ENCODE peak calls at places on chromosomes 16 and 17, in four cellular contexts. One of them, this sample, is unnamed. For H3K27me3, the result is how much of the 10 kb centered on the place peaks cover.

GRCh38 chr16:86261379-86261778 is 248.9 kb upstream of the FOXF1 start:
- DNase-seq in colonic mucosa: no peak
- DNase-seq in stomach: no peak
- DNase-seq in fibroblast of lung: peak
- DNase-seq in this sample: peak

GRCh38 chr17:16033729-16034349 is 34.2 kb downstream of the TTC19 start:
- DNase-seq in colonic mucosa: no peak
- DNase-seq in fibroblast of lung: no peak
- DNase-seq in stomach: no peak
- DNase-seq in this sample: no peak

GRCh38 chr16:86330906-86331305 is 179.4 kb upstream of the FOXF1 start:
- DNase-seq in fibroblast of lung: no peak
- DNase-seq in colonic mucosa: no peak
- DNase-seq in stomach: no peak
- DNase-seq in this sample: no peak

GRCh38 chr17:50249887-50250286 is 24.4 kb upstream of the TMEM92 start:
- DNase-seq in colonic mucosa: no peak
- DNase-seq in fibroblast of lung: no peak
- DNase-seq in stomach: no peak
- DNase-seq in this sample: no peak

GRCh38 chr17:13222931-13223330 is 205.1 kb upstream of the ELAC2 start:
- DNase-seq in stomach: no peak
- DNase-seq in colonic mucosa: peak
- DNase-seq in fibroblast of lung: no peak
- DNase-seq in this sample: no peak

GRCh38 chr17:68103148-68103547 is 67.6 kb downstream of the KPNA2 start:
- DNase-seq in colonic mucosa: no peak
- DNase-seq in fibroblast of lung: no peak
- DNase-seq in stomach: no peak
- DNase-seq in this sample: no peak

GRCh38 chr16:83609178-83609577 is 198.6 kb upstream of the HSBP1 start:
- DNase-seq in fibroblast of lung: no peak
- DNase-seq in colonic mucosa: no peak
- DNase-seq in stomach: no peak
- DNase-seq in this sample: no peak

GRCh38 chr16:30524575-30525571 is 1.5 kb downstream of the ZNF768 start:
- DNase-seq in colonic mucosa: no peak
- DNase-seq in fibroblast of lung: no peak
- DNase-seq in stomach: no peak
- DNase-seq in this sample: no peak

GRCh38 chr17:332023-332422 is 20.6 kb downstream of the RPH3AL start:
- DNase-seq in colonic mucosa: no peak
- DNase-seq in stomach: no peak
- DNase-seq in fibroblast of lung: no peak
- DNase-seq in this sample: no peak

GRCh38 chr17:27384261-27384701 is 72.0 kb upstream of the KSR1 start:
- DNase-seq in fibroblast of lung: peak
- DNase-seq in stomach: peak
- DNase-seq in colonic mucosa: no peak
- DNase-seq in this sample: no peak

GRCh38 chr16:53912155-53912554 is 208.2 kb downstream of the FTO start:
- DNase-seq in fibroblast of lung: no peak
- DNase-seq in colonic mucosa: no peak
- DNase-seq in stomach: no peak
- DNase-seq in this sample: no peak

GRCh38 chr17:40530988-40531971 is 29.9 kb upstream of the TNS4 start:
- DNase-seq in stomach: no peak
- DNase-seq in fibroblast of lung: no peak
- DNase-seq in colonic mucosa: no peak
- DNase-seq in this sample: peak

GRCh38 chr17:5055543-5055942 is 20.3 kb upstream of the SLC52A1 start:
- DNase-seq in stomach: no peak
- DNase-seq in colonic mucosa: no peak
- DNase-seq in fibroblast of lung: no peak
- DNase-seq in this sample: no peak

GRCh38 chr17:58092101-58092796 is 9.0 kb downstream of the DYNLL2 start:
- DNase-seq in fibroblast of lung: no peak
- DNase-seq in stomach: no peak
- DNase-seq in colonic mucosa: no peak
- DNase-seq in this sample: no peak

GRCh38 chr16:380837-381787 is 666 bp downstream of the PGAP6 start:
- DNase-seq in fibroblast of lung: no peak
- DNase-seq in stomach: no peak
- DNase-seq in colonic mucosa: peak
- DNase-seq in this sample: peak

GRCh38 chr16:80889779-80890359 is 85.5 kb upstream of the CDYL2 start:
- DNase-seq in colonic mucosa: no peak
- DNase-seq in fibroblast of lung: no peak
- DNase-seq in stomach: no peak
- DNase-seq in this sample: no peak

GRCh38 chr17:19533718-19534561 is at the start of gene SLC47A1:
- DNase-seq in stomach: no peak
- DNase-seq in colonic mucosa: no peak
- DNase-seq in fibroblast of lung: peak
- DNase-seq in this sample: no peak

GRCh38 chr16:3123986-3124886 is 10.6 kb upstream of the ZNF213 start:
- DNase-seq in colonic mucosa: peak
- DNase-seq in fibroblast of lung: peak
- DNase-seq in stomach: peak
- DNase-seq in this sample: peak

GRCh38 chr17:8223356-8224063 is 13.1 kb upstream of the AURKB start:
- DNase-seq in stomach: peak
- DNase-seq in fibroblast of lung: peak
- DNase-seq in colonic mucosa: peak
- DNase-seq in this sample: peak

GRCh38 chr17:33124185-33124584 is 132.5 kb downstream of the SPACA3 start:
- DNase-seq in stomach: no peak
- DNase-seq in fibroblast of lung: no peak
- DNase-seq in colonic mucosa: no peak
- DNase-seq in this sample: no peak

GRCh38 chr17:3848229-3848628 is 2.2 kb upstream of the NCBP3 start:
- DNase-seq in fibroblast of lung: no peak
- DNase-seq in colonic mucosa: no peak
- DNase-seq in stomach: no peak
- DNase-seq in this sample: no peak

GRCh38 chr16:4207683-4208528 is 34.0 kb downstream of the SRL start:
- DNase-seq in fibroblast of lung: no peak
- DNase-seq in stomach: no peak
- DNase-seq in colonic mucosa: no peak
- DNase-seq in this sample: no peak

GRCh38 chr17:13297198-13297597 is 279.4 kb upstream of the ELAC2 start:
- DNase-seq in fibroblast of lung: no peak
- DNase-seq in colonic mucosa: peak
- DNase-seq in stomach: no peak
- DNase-seq in this sample: no peak

GRCh38 chr16:79618712-79619050 is 18.1 kb upstream of the MAF start:
- DNase-seq in stomach: no peak
- DNase-seq in fibroblast of lung: peak
- DNase-seq in colonic mucosa: no peak
- DNase-seq in this sample: peak

DNA sequence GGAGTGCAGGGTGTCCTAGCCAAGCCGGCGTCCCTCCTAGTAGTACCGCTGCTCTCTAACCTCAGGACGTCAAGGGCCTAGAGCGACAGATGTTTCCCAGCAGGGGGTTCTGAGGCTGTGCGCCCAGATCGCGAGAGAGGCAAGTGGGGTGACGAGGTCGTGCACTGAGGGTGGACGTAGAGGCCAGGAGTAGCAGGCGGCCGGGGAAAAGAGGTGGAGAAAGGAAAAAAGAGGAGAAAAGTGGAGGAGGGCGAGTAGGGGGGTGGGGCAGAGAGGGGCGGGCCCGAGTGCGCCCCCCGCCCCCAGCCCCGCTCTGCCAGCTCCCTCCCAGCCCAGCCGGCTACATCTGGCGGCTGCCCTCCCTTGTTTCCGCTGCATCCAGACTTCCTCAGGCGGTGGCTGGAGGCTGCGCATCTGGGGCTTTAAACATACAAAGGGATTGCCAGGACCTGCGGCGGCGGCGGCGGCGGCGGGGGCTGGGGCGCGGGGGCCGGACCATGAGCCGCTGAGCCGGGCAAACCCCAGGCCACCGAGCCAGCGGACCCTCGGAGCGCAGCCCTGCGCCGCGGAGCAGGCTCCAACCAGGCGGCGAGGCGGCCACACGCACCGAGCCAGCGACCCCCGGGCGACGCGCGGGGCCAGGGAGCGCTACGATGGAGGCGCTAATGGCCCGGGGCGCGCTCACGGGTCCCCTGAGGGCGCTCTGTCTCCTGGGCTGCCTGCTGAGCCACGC is at the start of gene MMP2:
- DNase-seq in fibroblast of lung: peak
- DNase-seq in stomach: peak
- DNase-seq in colonic mucosa: peak
- DNase-seq in this sample: no peak
- H3K27me3 ChIP-seq in fibroblast of lung: under half
- H3K27me3 ChIP-seq in stomach: under half
- H3K27me3 ChIP-seq in colonic mucosa: under half
- H3K27me3 ChIP-seq in this sample: under half

DNA sequence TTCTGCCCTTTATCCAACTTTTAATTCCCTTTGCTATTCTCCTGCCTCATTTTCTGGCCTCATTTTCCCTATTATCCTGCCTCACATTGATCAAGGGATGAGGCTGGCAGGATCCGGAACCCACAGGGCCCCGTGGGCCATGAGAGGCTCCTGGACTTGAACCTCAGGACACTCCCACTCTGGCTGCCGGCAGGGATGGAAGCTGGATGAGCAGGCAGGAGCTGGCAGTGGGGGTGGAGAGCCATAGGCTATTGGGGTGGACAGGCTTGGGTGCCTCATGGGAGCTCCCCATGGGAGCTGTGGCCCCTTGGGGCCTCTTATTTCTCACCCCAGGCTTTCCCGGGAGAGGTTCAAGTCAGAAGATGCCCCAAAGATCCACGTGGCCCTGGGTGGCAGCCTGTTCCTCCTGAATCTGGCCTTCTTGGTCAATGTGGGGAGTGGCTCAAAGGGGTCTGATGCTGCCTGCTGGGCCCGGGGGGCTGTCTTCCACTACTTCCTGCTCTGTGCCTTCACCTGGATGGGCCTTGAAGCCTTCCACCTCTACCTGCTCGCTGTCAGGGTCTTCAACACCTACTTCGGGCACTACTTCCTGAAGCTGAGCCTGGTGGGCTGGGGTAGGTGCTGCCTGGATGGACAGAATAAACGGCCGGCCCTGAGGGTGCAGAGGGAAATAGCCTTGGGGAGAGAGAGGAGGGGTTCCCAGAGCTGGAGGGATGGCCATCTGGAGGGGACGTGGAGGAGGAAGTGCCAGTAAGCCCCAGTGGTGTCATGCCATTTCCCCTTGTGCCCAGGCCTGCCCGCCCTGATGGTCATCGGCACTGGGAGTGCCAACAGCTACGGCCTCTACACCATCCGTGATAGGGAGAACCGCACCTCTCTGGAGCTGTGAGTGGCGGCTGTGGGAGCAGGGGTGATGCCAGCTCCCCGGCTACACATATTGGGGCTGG is 10.7 kb upstream of the DRC7 start:
- DNase-seq in stomach: no peak
- DNase-seq in fibroblast of lung: no peak
- DNase-seq in colonic mucosa: no peak
- DNase-seq in this sample: no peak
- H3K27me3 ChIP-seq in stomach: under half
- H3K27me3 ChIP-seq in fibroblast of lung: under half
- H3K27me3 ChIP-seq in colonic mucosa: under half
- H3K27me3 ChIP-seq in this sample: under half

DNA sequence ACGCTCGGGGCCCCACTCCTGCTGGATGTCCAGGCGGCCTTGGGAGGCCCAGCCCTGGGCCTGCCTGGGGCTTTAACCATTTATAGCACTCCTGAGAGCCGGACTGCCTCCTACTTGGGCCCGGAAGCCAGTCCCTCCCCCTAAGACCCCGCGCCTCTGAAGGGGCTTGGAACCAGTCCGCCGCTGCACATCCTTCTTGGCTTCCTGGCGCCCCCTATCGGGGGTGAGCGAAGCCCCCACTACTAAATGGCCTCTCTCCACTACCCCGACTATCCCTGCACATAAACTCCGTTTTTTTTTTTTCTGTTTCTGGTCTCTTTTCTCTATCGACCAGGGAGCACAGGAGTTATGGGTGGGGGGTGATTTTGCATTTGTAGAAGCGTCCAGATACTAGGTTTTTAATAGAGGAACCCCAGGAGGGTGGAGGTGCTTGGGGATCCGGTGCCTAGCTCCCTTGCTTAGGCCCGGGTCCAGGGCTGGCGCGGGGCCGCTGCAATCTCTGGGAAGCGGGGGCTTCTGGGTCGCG is 633 bp upstream of the NOL3 start:
- DNase-seq in colonic mucosa: peak
- DNase-seq in stomach: no peak
- DNase-seq in fibroblast of lung: peak
- DNase-seq in this sample: peak
- H3K27me3 ChIP-seq in colonic mucosa: under half
- H3K27me3 ChIP-seq in stomach: half or more
- H3K27me3 ChIP-seq in fibroblast of lung: under half
- H3K27me3 ChIP-seq in this sample: under half

GRCh38 chr16:89615176-89615575 is 1.7 kb downstream of the DPEP1 start:
- DNase-seq in stomach: no peak
- DNase-seq in colonic mucosa: no peak
- DNase-seq in fibroblast of lung: no peak
- DNase-seq in this sample: no peak

GRCh38 chr16:89616576-89617437 is 3.4 kb downstream of the DPEP1 start:
- DNase-seq in colonic mucosa: no peak
- DNase-seq in fibroblast of lung: no peak
- DNase-seq in stomach: no peak
- DNase-seq in this sample: peak

GRCh38 chr16:89613101-89613953 is at the start of gene DPEP1:
- DNase-seq in stomach: no peak
- DNase-seq in colonic mucosa: no peak
- DNase-seq in fibroblast of lung: no peak
- DNase-seq in this sample: peak

GRCh38 chr16:89613954-89614459 is 565 bp downstream of the DPEP1 start:
- DNase-seq in fibroblast of lung: no peak
- DNase-seq in stomach: no peak
- DNase-seq in colonic mucosa: no peak
- DNase-seq in this sample: no peak

DNA sequence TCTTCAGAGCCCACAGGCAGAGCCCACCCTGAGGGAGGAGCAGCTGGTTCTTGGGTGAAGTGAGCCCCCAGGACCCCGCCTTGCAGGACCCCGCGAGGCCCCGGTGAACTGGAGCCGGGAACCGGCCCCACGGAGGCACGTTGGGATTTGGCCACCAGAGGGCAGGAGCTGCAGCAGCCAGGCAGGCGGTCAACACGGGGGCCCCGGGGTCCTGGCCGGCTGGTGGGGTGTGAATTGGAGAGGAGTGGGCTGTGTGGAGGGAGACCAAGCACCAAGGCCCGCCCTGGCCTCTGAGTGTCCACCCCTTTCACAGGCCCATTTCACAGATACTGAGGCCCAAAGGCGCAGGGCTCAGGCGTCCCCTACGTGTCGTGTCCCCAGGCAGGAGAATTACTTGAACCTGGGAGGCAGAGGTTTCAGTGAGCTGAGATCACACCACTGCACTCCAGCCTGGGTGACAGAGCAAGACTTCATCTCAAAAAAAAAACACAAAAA is 2.2 kb downstream of the DPEP1 start:
- DNase-seq in colonic mucosa: peak
- DNase-seq in fibroblast of lung: no peak
- DNase-seq in stomach: peak
- DNase-seq in this sample: no peak
- H3K27me3 ChIP-seq in colonic mucosa: under half
- H3K27me3 ChIP-seq in fibroblast of lung: under half
- H3K27me3 ChIP-seq in stomach: half or more
- H3K27me3 ChIP-seq in this sample: under half

GRCh38 chr17:83106036-83106577 is 26.7 kb downstream of the METRNL start:
- DNase-seq in fibroblast of lung: no peak
- DNase-seq in stomach: no peak
- DNase-seq in colonic mucosa: no peak
- DNase-seq in this sample: no peak
- H3K27me3 ChIP-seq in fibroblast of lung: under half
- H3K27me3 ChIP-seq in stomach: under half
- H3K27me3 ChIP-seq in colonic mucosa: under half
- H3K27me3 ChIP-seq in this sample: under half

This sample was measured in DND-41.